ENCODE peak calls at places on chromosomes 11 and 22, in eight cellular contexts. S is HepG2; M is left ventricle myocardium superior; K is activated T-cell treated with anti-CD3 and anti-CD28 coated beads, Interleukin-2, amount 50 U/mL, for 4 hours; L is activated naive CD8-positive, alpha-beta T cell treated with anti-CD3 and anti-CD28 coated beads, Interleukin-2, amount 10 ng/mL, durations not matched to agents 7 days and 5 days; N is psoas muscle; G is CD4-positive, alpha-beta T cell; P is activated CD8-positive, alpha-beta T cell treated with anti-CD3 and anti-CD28 coated beads, Interleukin-2, amount 10 ng/mL, durations not matched to agents 7 days and 5 days. Q is an unnamed sample.

GRCh38 chr11:76524461-76524860 is 79.6 kb downstream of the EMSY start:
- ATAC-seq in S (peak), M (no peak), K (no peak), L (no peak), N (no peak), G (no peak), P (no peak), Q (no peak)

GRCh38 chr11:44305643-44306468 is 4.1 kb downstream of the ALX4 start:
- ATAC-seq in S (peak), M (no peak), K (peak), L (peak), N (no peak), G (no peak), P (peak), Q (peak)

GRCh38 chr22:31635638-31636306 is 26.2 kb downstream of the PISD start:
- ATAC-seq in S (no peak), M (no peak), K (no peak), L (no peak), N (no peak), G (no peak), P (no peak), Q (no peak)

GRCh38 chr11:123429336-123429735 is 733 bp upstream of the GRAMD1B start:
- ATAC-seq in S (no peak), M (no peak), K (no peak), L (no peak), N (no peak), G (no peak), P (no peak), Q (no peak)

GRCh38 chr11:73281201-73281741 is 9.1 kb downstream of the P2RY6 start:
- ATAC-seq in S (no peak), M (peak), K (no peak), L (no peak), N (peak), G (no peak), P (no peak), Q (no peak)

GRCh38 chr11:82398300-82398815 is 335.3 kb downstream of the FAM181B start:
- ATAC-seq in S (peak), M (peak), K (no peak), L (no peak), N (no peak), G (no peak), P (no peak), Q (no peak)

GRCh38 chr11:13222285-13222684 is 55.3 kb upstream of the BMAL1 start:
- ATAC-seq in S (no peak), M (no peak), K (no peak), L (no peak), N (no peak), G (no peak), P (no peak), Q (no peak)

GRCh38 chr22:42471441-42471840 is 39.2 kb upstream of the NFAM1 start:
- ATAC-seq in S (no peak), M (no peak), K (no peak), L (no peak), N (no peak), G (no peak), P (no peak), Q (no peak)

GRCh38 chr11:32919338-32919737 is 26.7 kb downstream of the QSER1 start:
- ATAC-seq in S (no peak), M (no peak), K (no peak), L (peak), N (no peak), G (no peak), P (no peak), Q (no peak)

GRCh38 chr11:87359401-87359800 is 321.7 kb downstream of the TMEM135 start:
- ATAC-seq in S (peak), M (no peak), K (no peak), L (no peak), N (no peak), G (no peak), P (no peak), Q (no peak)

GRCh38 chr11:6378695-6378989 is 11.6 kb upstream of the SMPD1 start:
- ATAC-seq in S (no peak), M (peak), K (no peak), L (no peak), N (no peak), G (no peak), P (no peak), Q (no peak)

GRCh38 chr11:71103266-71103665 is 149.1 kb downstream of the SHANK2 start:
- ATAC-seq in S (no peak), M (no peak), K (no peak), L (no peak), N (no peak), G (no peak), P (no peak), Q (no peak)

GRCh38 chr22:36351921-36352774 is 35.6 kb downstream of the MYH9 start:
- ATAC-seq in S (peak), M (peak), K (no peak), L (no peak), N (no peak), G (no peak), P (no peak), Q (no peak)

GRCh38 chr11:65133724-65134123 is 595 bp downstream of the SYVN1 start:
- ATAC-seq in S (no peak), M (peak), K (no peak), L (no peak), N (no peak), G (no peak), P (peak), Q (no peak)

GRCh38 chr11:110921742-110922200 is 209.5 kb upstream of the ARHGAP20 start:
- ATAC-seq in S (no peak), M (peak), K (no peak), L (no peak), N (no peak), G (no peak), P (no peak), Q (no peak)

GRCh38 chr11:70477607-70478006 is 79.3 kb downstream of the CTTN start:
- ATAC-seq in S (no peak), M (peak), K (no peak), L (no peak), N (no peak), G (no peak), P (no peak), Q (no peak)

GRCh38 chr11:69450857-69451220 is 30.6 kb upstream of the LINC01488 start:
- ATAC-seq in S (no peak), M (no peak), K (no peak), L (no peak), N (no peak), G (no peak), P (no peak), Q (no peak)

GRCh38 chr22:40867109-40867508 is 5.2 kb upstream of the DNAJB7 start:
- ATAC-seq in S (peak), M (no peak), K (no peak), L (no peak), N (no peak), G (no peak), P (no peak), Q (no peak)

GRCh38 chr11:27124514-27125264 is 84.1 kb downstream of the BBOX1 start:
- ATAC-seq in S (peak), M (no peak), K (no peak), L (no peak), N (no peak), G (no peak), P (no peak), Q (no peak)

GRCh38 chr22:45544588-45545170 is 42.0 kb downstream of the FBLN1 start:
- ATAC-seq in S (no peak), M (peak), K (no peak), L (no peak), N (peak), G (no peak), P (no peak), Q (no peak)

GRCh38 chr11:88575876-88576275 is 238.3 kb upstream of the CTSC start:
- ATAC-seq in S (no peak), M (no peak), K (no peak), L (no peak), N (no peak), G (no peak), P (no peak), Q (no peak)

GRCh38 chr11:93611836-93612677 is 49.4 kb upstream of the CEP295 start:
- ATAC-seq in S (no peak), M (no peak), K (no peak), L (no peak), N (no peak), G (no peak), P (no peak), Q (no peak)

GRCh38 chr22:38735465-38736256 is 20.1 kb downstream of the SUN2 start:
- ATAC-seq in S (no peak), M (no peak), K (no peak), L (no peak), N (no peak), G (peak), P (no peak), Q (peak)

GRCh38 chr11:11514246-11514645 is 107.6 kb downstream of the GALNT18 start:
- ATAC-seq in S (no peak), M (no peak), K (no peak), L (no peak), N (no peak), G (no peak), P (no peak), Q (no peak)

GRCh38 chr11:25943777-25944661 is 387.9 kb upstream of the ANO3 start:
- ATAC-seq in S (peak), M (no peak), K (no peak), L (no peak), N (no peak), G (no peak), P (no peak), Q (peak)

GRCh38 chr11:71144010-71144409 is 108.4 kb downstream of the SHANK2 start:
- ATAC-seq in S (no peak), M (no peak), K (no peak), L (no peak), N (no peak), G (no peak), P (no peak), Q (no peak)

GRCh38 chr11:117424781-117425180 is 97.1 kb downstream of the CEP164 start:
- ATAC-seq in S (no peak), M (no peak), K (no peak), L (no peak), N (no peak), G (no peak), P (no peak), Q (no peak)

GRCh38 chr22:26658161-26658560 is 773 bp downstream of the MIAT start:
- ATAC-seq in S (no peak), M (no peak), K (peak), L (peak), N (no peak), G (peak), P (peak), Q (no peak)

GRCh38 chr11:75380716-75381420 is 18.4 kb upstream of the RPS3 start:
- ATAC-seq in S (peak), M (peak), K (no peak), L (no peak), N (no peak), G (no peak), P (no peak), Q (peak)

GRCh38 chr11:116888884-116889549 is 51.6 kb upstream of the APOA1 start:
- ATAC-seq in S (peak), M (no peak), K (no peak), L (no peak), N (no peak), G (no peak), P (no peak), Q (no peak)

GRCh38 chr11:72683782-72684200 is 9.6 kb upstream of the PDE2A start:
- ATAC-seq in S (peak), M (peak), K (peak), L (peak), N (peak), G (peak), P (peak), Q (peak)

GRCh38 chr11:16013242-16013641 is 343.1 kb downstream of the SOX6 start:
- ATAC-seq in S (no peak), M (no peak), K (no peak), L (no peak), N (no peak), G (no peak), P (no peak), Q (no peak)

GRCh38 chr11:70575396-70576060 is 177.2 kb downstream of the CTTN start:
- ATAC-seq in S (peak), M (no peak), K (no peak), L (no peak), N (no peak), G (no peak), P (no peak), Q (no peak)